ENCODE peak calls at places on chromosomes 1 and 21, in nine cellular contexts. W is body of pancreas, O is epithelial cell of esophagus, C is endothelial cell of umbilical vein, J is HCT116, Y is heart left ventricle, E is foreskin keratinocyte, R is mammary epithelial cell, X is psoas muscle. T is an unnamed sample.

GRCh38 chr1:22143065-22143514 is at the start of gene WNT4:
- DNase-seq in W (peak), R (peak), J (no peak), O (peak), E (no peak), X (peak), C (no peak), Y (no peak), T (peak)

GRCh38 chr1:28886731-28887417 is 27.5 kb upstream of the EPB41 start:
- DNase-seq in R (peak), W (peak), C (peak), O (peak), J (peak), Y (peak), E (peak), X (peak), T (peak)

GRCh38 chr1:196207624-196208204 is 400.5 kb downstream of the KCNT2 start:
- DNase-seq in C (no peak), X (no peak), R (no peak), Y (no peak), E (no peak), J (no peak), W (no peak), O (no peak), T (no peak)

GRCh38 chr1:125087247-125087646 is 3902.5 kb downstream of the SRGAP2C start:
- DNase-seq in E (no peak), X (no peak), O (no peak), W (no peak), C (no peak), R (no peak), Y (no peak), J (no peak), T (no peak)

GRCh38 chr1:44514673-44515072 is 109.6 kb downstream of the RNF220 start:
- DNase-seq in C (no peak), W (no peak), J (no peak), O (no peak), E (no peak), R (no peak), Y (no peak), X (no peak), T (no peak)

GRCh38 chr1:4837201-4837600 is 182.8 kb downstream of the AJAP1 start:
- DNase-seq in R (no peak), O (peak), J (no peak), W (no peak), E (no peak), C (no peak), X (no peak), Y (no peak), T (no peak)

GRCh38 chr21:45538381-45539045 is 3.7 kb downstream of the SLC19A1 start:
- DNase-seq in E (no peak), J (no peak), X (peak), W (no peak), O (no peak), C (no peak), Y (peak), R (no peak), T (no peak)

GRCh38 chr1:235940282-235940681 is 73.6 kb upstream of the LYST start:
- DNase-seq in Y (no peak), R (no peak), J (no peak), C (no peak), X (no peak), E (no peak), W (peak), O (no peak), T (no peak)

GRCh38 chr1:202045699-202046098 is 35.3 kb downstream of the ELF3 start:
- DNase-seq in R (no peak), Y (no peak), J (no peak), X (no peak), O (no peak), C (no peak), E (no peak), W (no peak), T (no peak)

GRCh38 chr21:35204850-35205564 is 155.9 kb upstream of the RUNX1 start:
- DNase-seq in O (no peak), Y (peak), C (peak), W (peak), R (no peak), X (peak), E (no peak), J (no peak), T (peak)

GRCh38 chr1:175376194-175376593 is 183.6 kb upstream of the KIAA0040 start:
- DNase-seq in J (peak), C (peak), E (no peak), O (peak), R (no peak), W (no peak), X (no peak), Y (no peak), T (peak)

GRCh38 chr1:66916320-66916719 is 8.3 kb downstream of the DNAI4 start:
- DNase-seq in X (no peak), O (no peak), C (no peak), R (no peak), E (no peak), W (no peak), J (no peak), Y (no peak), T (no peak)

GRCh38 chr1:23216771-23217420 is 406 bp downstream of the HTR1D start:
- DNase-seq in O (no peak), C (no peak), J (no peak), X (peak), Y (no peak), R (no peak), E (no peak), W (no peak), T (peak)

GRCh38 chr1:2148691-2149090 is 45.9 kb downstream of the FAAP20 start:
- DNase-seq in W (peak), O (no peak), E (no peak), C (peak), Y (no peak), J (no peak), R (no peak), X (no peak), T (no peak)

GRCh38 chr1:210686841-210687240 is 358.1 kb downstream of the HHAT start:
- DNase-seq in X (no peak), C (no peak), W (no peak), R (no peak), E (no peak), O (no peak), J (no peak), Y (no peak), T (no peak)

GRCh38 chr1:44390277-44390676 is 14.8 kb upstream of the RNF220 start:
- DNase-seq in C (no peak), E (no peak), W (no peak), X (no peak), J (no peak), Y (no peak), R (peak), O (peak), T (no peak)

GRCh38 chr1:94286864-94287437 is 49.6 kb upstream of the ARHGAP29 start:
- DNase-seq in O (no peak), E (no peak), X (no peak), W (no peak), C (no peak), R (no peak), Y (no peak), J (no peak), T (no peak)

GRCh38 chr1:161378014-161378413 is 10.3 kb upstream of the CFAP126 start:
- DNase-seq in O (no peak), J (no peak), X (no peak), W (peak), E (no peak), C (no peak), R (no peak), Y (no peak), T (no peak)

GRCh38 chr1:183234660-183235476 is 48.8 kb downstream of the LAMC2 start:
- DNase-seq in Y (no peak), W (peak), E (peak), R (peak), O (peak), J (peak), X (peak), C (peak), T (no peak)

GRCh38 chr1:14468751-14469150 is 129.7 kb upstream of the KAZN start:
- DNase-seq in E (no peak), J (no peak), W (no peak), O (no peak), C (no peak), Y (no peak), R (no peak), X (no peak), T (no peak)

GRCh38 chr21:44702973-44703730 is 6.2 kb downstream of the KRTAP10-12 start:
- DNase-seq in W (no peak), R (no peak), X (no peak), J (no peak), E (no peak), Y (no peak), O (no peak), C (no peak), T (no peak)

GRCh38 chr1:177945943-177946650 is 23.8 kb downstream of the SEC16B start:
- DNase-seq in E (peak), C (peak), O (peak), J (peak), W (peak), R (peak), X (peak), Y (peak), T (peak)

GRCh38 chr1:25990702-25991395 is 7.0 kb downstream of the PAFAH2 start:
- DNase-seq in W (no peak), J (no peak), C (no peak), R (no peak), Y (no peak), E (no peak), O (no peak), X (no peak), T (no peak)

GRCh38 chr1:41754540-41754939 is 164.2 kb downstream of the HIVEP3 start:
- DNase-seq in C (no peak), Y (no peak), W (no peak), R (no peak), E (no peak), J (no peak), O (no peak), X (no peak), T (no peak)

GRCh38 chr1:12161662-12162458 is 4.9 kb upstream of the TNFRSF1B start:
- DNase-seq in X (peak), Y (peak), R (peak), O (peak), W (peak), J (peak), E (peak), C (peak), T (peak)

GRCh38 chr1:106768501-106768900 is 288.0 kb upstream of the PRMT6 start:
- DNase-seq in X (no peak), O (peak), J (no peak), R (peak), C (no peak), Y (no peak), W (no peak), E (peak), T (no peak)

GRCh38 chr1:11720033-11720376 is 15.9 kb upstream of the AGTRAP start:
- DNase-seq in W (no peak), O (no peak), R (no peak), E (no peak), X (no peak), Y (no peak), C (no peak), J (no peak), T (no peak)

GRCh38 chr21:17901458-17902092 is 82.4 kb upstream of the C21orf91 start:
- DNase-seq in W (no peak), R (peak), J (no peak), E (peak), C (no peak), Y (no peak), X (no peak), O (peak), T (no peak)

GRCh38 chr1:205939690-205940330 is 3.4 kb downstream of the SLC26A9 start:
- DNase-seq in Y (no peak), X (no peak), W (peak), O (no peak), J (peak), R (no peak), C (no peak), E (no peak), T (no peak)

GRCh38 chr1:98371767-98372166 is 289.8 kb upstream of the SNX7 start:
- DNase-seq in E (no peak), X (no peak), O (no peak), Y (no peak), R (no peak), W (no peak), J (no peak), C (no peak), T (no peak)

GRCh38 chr1:10085076-10085475 is 52.3 kb downstream of the UBE4B start:
- DNase-seq in R (no peak), W (no peak), E (no peak), C (no peak), J (no peak), O (no peak), Y (no peak), X (no peak), T (no peak)

GRCh38 chr1:155322571-155322952 is 1.9 kb downstream of the RUSC1 start:
- DNase-seq in E (no peak), O (peak), C (peak), J (no peak), W (peak), R (peak), X (no peak), Y (no peak), T (peak)

GRCh38 chr1:207981976-207982375 is 71.1 kb upstream of the CD34 start:
- DNase-seq in C (peak), W (no peak), O (no peak), X (no peak), J (peak), Y (no peak), R (no peak), E (no peak), T (peak)

GRCh38 chr1:183281039-183281438 is 95.0 kb downstream of the LAMC2 start:
- DNase-seq in R (peak), C (no peak), W (peak), O (peak), E (no peak), J (peak), Y (no peak), X (peak), T (no peak)

DNA sequence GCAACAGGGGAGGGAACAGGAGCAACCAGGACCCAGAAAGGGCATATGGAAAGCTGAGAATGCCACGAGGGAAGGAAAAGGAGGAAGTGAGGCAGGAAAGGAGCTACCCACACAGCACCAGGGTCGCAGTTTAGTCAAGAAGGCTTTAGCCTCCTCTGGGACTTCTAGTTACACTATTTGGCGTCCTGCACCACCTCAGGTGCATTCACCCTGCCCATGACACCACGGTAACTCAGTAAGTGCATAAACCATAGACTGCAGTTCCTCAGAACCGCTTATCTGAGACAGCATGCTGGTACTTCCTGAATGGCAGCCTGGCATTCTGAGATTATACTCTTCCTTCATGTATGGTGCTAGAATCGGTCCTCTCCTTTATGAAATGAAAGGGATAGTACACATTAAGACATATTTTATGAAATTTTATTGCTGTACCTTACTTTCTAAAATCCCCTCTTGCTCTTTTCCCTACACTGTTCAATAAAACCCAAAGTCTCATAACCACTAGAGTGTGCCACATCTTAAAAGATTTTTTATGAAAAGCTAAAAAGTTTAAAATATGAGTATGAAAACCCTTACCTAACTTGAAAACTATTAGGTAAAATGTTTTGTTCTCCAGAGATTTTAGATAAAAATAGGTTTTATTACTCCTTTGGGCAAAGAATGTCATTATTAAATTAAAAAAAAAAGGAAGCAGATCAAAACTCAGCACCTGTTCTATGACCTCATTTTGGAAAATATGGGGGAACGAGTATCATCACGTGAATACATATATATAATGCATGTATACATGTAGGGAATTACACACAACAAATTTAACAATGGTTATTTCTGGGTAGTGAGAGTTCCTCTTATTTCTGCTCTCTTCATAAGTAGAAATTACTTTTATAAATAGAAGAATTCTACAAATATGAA is 67.3 kb downstream of the VAV3 start:
- DNase-seq in J (no peak), X (no peak), R (no peak), W (no peak), O (no peak), C (peak), E (no peak), Y (no peak), T (no peak)
- TF ChIP-seq CTCF in J (no peak), X (no peak), R (no peak), W (no peak), O (no peak), C (no peak), E (peak), Y (no peak), T (no peak)

DNA sequence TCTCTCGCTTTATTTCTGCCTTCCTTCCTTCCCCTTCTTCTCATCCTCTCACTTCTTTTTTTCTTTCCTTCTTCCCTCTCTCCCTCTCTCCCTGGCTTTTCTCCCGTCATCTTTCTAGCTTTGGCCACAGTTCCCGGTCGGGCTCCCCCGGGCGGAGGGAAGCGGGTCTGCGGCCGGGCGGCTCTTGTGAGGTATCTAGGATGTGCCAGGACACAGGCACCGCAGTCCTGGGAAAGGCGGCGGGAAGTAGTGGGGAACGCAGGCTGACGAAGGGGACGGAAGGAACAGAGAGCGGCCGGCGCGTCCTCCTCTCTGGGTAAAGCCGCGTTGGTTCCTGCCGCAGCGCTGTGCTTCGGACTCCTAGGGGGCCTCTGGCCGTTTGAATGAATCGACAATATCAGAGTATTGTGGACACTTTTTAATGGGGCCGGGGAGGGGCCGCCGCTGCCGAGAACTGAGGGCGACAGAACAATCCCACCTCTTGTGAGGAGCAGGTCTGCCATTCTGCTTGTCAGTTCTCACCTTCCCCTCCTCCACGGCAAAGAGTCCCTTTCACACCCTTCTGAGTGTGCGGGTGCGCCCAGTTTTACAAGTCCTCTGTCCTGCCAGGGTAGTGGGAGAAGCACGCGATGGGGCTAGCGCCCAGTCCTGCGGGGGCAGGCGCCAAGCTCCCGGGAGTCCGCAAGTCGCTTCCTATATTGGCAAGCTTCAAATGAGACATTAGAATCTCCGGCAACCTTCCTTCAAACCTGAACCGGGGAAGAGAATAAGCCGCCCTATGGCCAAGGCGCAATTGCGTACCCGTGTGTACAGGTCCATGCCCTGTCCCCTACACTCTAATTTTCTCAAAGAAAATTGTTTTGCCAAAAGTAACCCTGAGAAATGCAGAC is 1.1 kb upstream of the LHX9 start:
- DNase-seq in W (peak), C (peak), R (peak), J (peak), E (no peak), O (peak), X (peak), Y (peak), T (peak)
- TF ChIP-seq CTCF in W (peak), C (peak), R (peak), J (peak), E (peak), O (peak), X (peak), Y (peak), T (peak)

GRCh38 chr1:225813250-225813964 is 3.5 kb downstream of the EPHX1 start:
- DNase-seq in W (peak), J (no peak), E (no peak), C (peak), X (peak), R (no peak), Y (peak), O (peak), T (no peak)

GRCh38 chr1:225811622-225812487 is 1.9 kb downstream of the EPHX1 start:
- DNase-seq in O (peak), X (no peak), W (peak), J (no peak), R (no peak), Y (no peak), C (no peak), E (no peak), T (no peak)

GRCh38 chr1:225808136-225808535 is 1.8 kb upstream of the EPHX1 start:
- DNase-seq in Y (no peak), O (no peak), E (no peak), X (no peak), W (no peak), C (no peak), J (no peak), R (no peak), T (no peak)

GRCh38 chr1:225812488-225813249 is 2.7 kb downstream of the EPHX1 start:
- DNase-seq in X (no peak), E (no peak), W (no peak), C (no peak), R (no peak), Y (no peak), O (no peak), J (no peak), T (no peak)

GRCh38 chr1:225809842-225810578 is at the start of gene EPHX1:
- DNase-seq in E (peak), C (peak), J (peak), R (peak), X (peak), O (peak), W (peak), Y (peak), T (peak)
- TF ChIP-seq CTCF in E (peak), C (peak), J (peak), R (no peak), X (peak), O (no peak), W (peak), Y (peak), T (no peak)

DNA sequence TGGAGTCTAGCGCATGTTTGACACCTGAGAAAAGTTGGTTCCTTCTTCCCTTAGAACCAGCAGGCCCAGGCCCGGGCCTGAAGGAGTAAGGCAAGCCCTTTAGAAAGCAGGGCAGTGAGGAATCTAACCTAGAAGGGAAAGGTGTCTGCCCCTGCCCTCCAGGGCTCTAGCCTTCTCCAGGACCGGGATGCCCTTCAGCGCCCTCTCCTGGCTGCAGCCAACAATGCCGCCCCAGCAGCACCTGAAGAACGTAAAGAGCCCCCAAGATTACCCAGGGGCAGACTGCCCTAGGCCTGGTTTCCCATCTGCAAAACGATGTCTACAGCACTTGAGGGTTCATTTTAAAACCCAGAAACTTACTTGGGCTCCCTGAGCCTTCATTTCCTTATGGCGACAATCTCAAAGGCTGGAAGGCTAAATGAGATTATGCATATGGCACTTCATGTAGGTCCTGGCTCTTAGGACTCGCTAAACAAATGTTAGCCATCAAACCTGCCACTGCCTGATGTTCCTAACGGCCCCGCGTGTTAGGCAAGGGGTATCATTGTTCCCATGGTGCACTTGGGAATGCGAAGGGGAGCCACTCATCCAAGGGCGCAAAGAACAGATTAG is 106.7 kb upstream of the KLHDC7A start:
- DNase-seq in X (no peak), E (no peak), Y (no peak), O (no peak), C (no peak), R (no peak), J (no peak), W (peak), T (peak)
- TF ChIP-seq CTCF in X (no peak), E (peak), Y (peak), O (no peak), C (no peak), R (no peak), J (peak), W (peak), T (peak)

GRCh38 chr1:70354332-70355110 is at the start of gene ANKRD13C:
- DNase-seq in J (peak), W (peak), R (peak), O (peak), X (peak), C (peak), E (peak), Y (peak), T (peak)
- TF ChIP-seq CTCF in J (peak), W (peak), R (no peak), O (peak), X (no peak), C (peak), E (no peak), Y (no peak), T (no peak)

T was measured in GM13976.